ENCODE peak calls at places on chromosomes 3 and 15, in five cellular contexts. I, T, W, L and P are unnamed samples. For H3K9me3, the result is how much of the 10 kb centered on the place peaks cover.

GRCh38 chr15:81296673-81297072 is 27.3 kb downstream of the STARD5 start:
- DNase-seq in I (peak), T (no peak), W (peak), L (peak), P (no peak)

GRCh38 chr3:16741103-16741758 is 136.0 kb upstream of the DAZL start:
- DNase-seq in I (no peak), T (no peak), W (no peak), L (no peak), P (no peak)

GRCh38 chr3:151285940-151286339 is 7.6 kb upstream of the P2RY14 start:
- DNase-seq in I (no peak), T (no peak), W (no peak), L (no peak), P (no peak)

GRCh38 chr3:114496021-114496434 is 202.2 kb downstream of the TIGIT start:
- DNase-seq in I (no peak), T (no peak), W (no peak), L (no peak), P (no peak)

GRCh38 chr3:197085137-197085536 is 55.5 kb upstream of the MELTF start:
- DNase-seq in I (no peak), T (no peak), W (no peak), L (no peak), P (no peak)

GRCh38 chr3:119019767-119020518 is 14.7 kb downstream of the IGSF11 start:
- DNase-seq in I (no peak), T (no peak), W (no peak), L (no peak), P (no peak)

GRCh38 chr3:127263586-127264231 is 24.1 kb downstream of the PRR20G start:
- DNase-seq in I (no peak), T (no peak), W (no peak), L (no peak), P (no peak)

GRCh38 chr3:71989165-71989564 is 204.2 kb upstream of the PROK2 start:
- DNase-seq in I (no peak), T (peak), W (no peak), L (no peak), P (no peak)

GRCh38 chr15:48941913-48942312 is 21.8 kb downstream of the SHC4 start:
- DNase-seq in I (no peak), T (no peak), W (no peak), L (no peak), P (no peak)

GRCh38 chr3:102741105-102741504 is 306.3 kb downstream of the ZPLD1 start:
- DNase-seq in I (no peak), T (no peak), W (no peak), L (no peak), P (no peak)

GRCh38 chr3:84077479-84077878 is 881.3 kb upstream of the CADM2 start:
- DNase-seq in I (no peak), T (no peak), W (no peak), L (no peak), P (no peak)

GRCh38 chr3:14413381-14414071 is 11.1 kb downstream of the SLC6A6 start:
- DNase-seq in I (no peak), T (no peak), W (no peak), L (no peak), P (no peak)

GRCh38 chr15:39888243-39888642 is 31.8 kb downstream of the GPR176 start:
- DNase-seq in I (no peak), T (no peak), W (no peak), L (no peak), P (no peak)

GRCh38 chr3:189597918-189598317 is 33.3 kb upstream of the TP63 start:
- DNase-seq in I (no peak), T (no peak), W (no peak), L (no peak), P (no peak)

GRCh38 chr15:68617001-68617400 is 38.2 kb downstream of the CORO2B start:
- DNase-seq in I (no peak), T (no peak), W (no peak), L (no peak), P (no peak)

GRCh38 chr3:99918720-99919119 is 101.1 kb downstream of the CMSS1 start:
- DNase-seq in I (no peak), T (no peak), W (no peak), L (no peak), P (no peak)

GRCh38 chr15:60523056-60523455 is 44.1 kb upstream of the ICE2 start:
- DNase-seq in I (no peak), T (no peak), W (no peak), L (no peak), P (no peak)

GRCh38 chr3:100366424-100366823 is 31.9 kb downstream of the NIT2 start:
- DNase-seq in I (no peak), T (no peak), W (no peak), L (no peak), P (no peak)

GRCh38 chr3:133991209-133991608 is 38.5 kb downstream of the SLCO2A1 start:
- DNase-seq in I (no peak), T (no peak), W (no peak), L (no peak), P (no peak)

GRCh38 chr15:89660556-89660955 is 5.3 kb upstream of the KIF7 start:
- DNase-seq in I (no peak), T (no peak), W (no peak), L (no peak), P (no peak)

GRCh38 chr3:48504051-48504946 is at the start of gene SHISA5:
- DNase-seq in I (no peak), T (no peak), W (peak), L (peak), P (peak)

GRCh38 chr3:141292346-141293058 is 60.9 kb downstream of the PXYLP1 start:
- DNase-seq in I (no peak), T (no peak), W (no peak), L (no peak), P (no peak)

GRCh38 chr3:61593630-61594029 is 32.3 kb downstream of the PTPRG start:
- DNase-seq in I (no peak), T (no peak), W (no peak), L (no peak), P (no peak)

GRCh38 chr15:98997312-98997711 is 10.3 kb downstream of the PGPEP1L start:
- DNase-seq in I (no peak), T (no peak), W (no peak), L (no peak), P (no peak)

GRCh38 chr3:126394977-126395321 is 240 bp downstream of the CFAP100 start:
- DNase-seq in I (no peak), T (no peak), W (no peak), L (no peak), P (no peak)

GRCh38 chr3:140022061-140022781 is 87.2 kb downstream of the CLSTN2 start:
- DNase-seq in I (no peak), T (no peak), W (no peak), L (peak), P (no peak)

GRCh38 chr3:127196002-127196401 is 3.1 kb downstream of the PRR23E start:
- DNase-seq in I (no peak), T (no peak), W (no peak), L (no peak), P (no peak)

GRCh38 chr3:188683032-188683491 is 488.7 kb upstream of the TPRG1 start:
- DNase-seq in I (no peak), T (no peak), W (no peak), L (peak), P (no peak)

GRCh38 chr3:35707904-35708303 is 68.6 kb downstream of the ARPP21 start:
- DNase-seq in I (no peak), T (no peak), W (no peak), L (no peak), P (no peak)

GRCh38 chr3:104596551-104596950 is 770.2 kb upstream of the ALCAM start:
- DNase-seq in I (peak), T (peak), W (no peak), L (no peak), P (no peak)

GRCh38 chr3:18734309-18734708 is 309.2 kb upstream of the SATB1 start:
- DNase-seq in I (no peak), T (no peak), W (no peak), L (no peak), P (no peak)

GRCh38 chr3:193992062-193992461 is 143.9 kb upstream of the HES1 start:
- DNase-seq in I (no peak), T (no peak), W (no peak), L (no peak), P (no peak)

GRCh38 chr15:51077565-51078153 is 17.0 kb downstream of the TNFAIP8L3 start:
- DNase-seq in I (peak), T (no peak), W (peak), L (peak), P (peak)

DNA sequence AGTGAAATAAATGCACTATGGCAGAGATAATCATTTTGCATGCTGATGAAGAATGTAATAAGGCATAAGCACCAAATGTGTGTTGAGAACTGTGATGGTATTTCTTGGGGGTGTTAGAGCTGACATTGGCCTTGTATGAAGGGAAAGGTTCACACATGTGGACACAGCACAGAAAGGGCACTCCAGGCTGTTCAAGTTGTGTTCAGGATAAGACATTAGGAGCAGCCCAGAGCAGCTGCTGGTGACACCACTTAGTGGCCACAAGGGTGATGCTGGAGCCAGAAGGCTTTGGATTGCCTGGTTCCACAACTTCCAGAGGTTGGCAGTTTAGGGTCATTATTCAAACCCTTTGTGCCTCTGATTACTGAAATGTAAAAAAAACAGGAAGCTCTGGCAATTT is 155.4 kb downstream of the GOLGA6L6 start:
- DNase-seq in I (no peak), T (no peak), W (no peak), L (no peak), P (no peak)
- H3K9me3 ChIP-seq in I (under half), T (under half), W (under half), L (under half), P (under half)

DNA sequence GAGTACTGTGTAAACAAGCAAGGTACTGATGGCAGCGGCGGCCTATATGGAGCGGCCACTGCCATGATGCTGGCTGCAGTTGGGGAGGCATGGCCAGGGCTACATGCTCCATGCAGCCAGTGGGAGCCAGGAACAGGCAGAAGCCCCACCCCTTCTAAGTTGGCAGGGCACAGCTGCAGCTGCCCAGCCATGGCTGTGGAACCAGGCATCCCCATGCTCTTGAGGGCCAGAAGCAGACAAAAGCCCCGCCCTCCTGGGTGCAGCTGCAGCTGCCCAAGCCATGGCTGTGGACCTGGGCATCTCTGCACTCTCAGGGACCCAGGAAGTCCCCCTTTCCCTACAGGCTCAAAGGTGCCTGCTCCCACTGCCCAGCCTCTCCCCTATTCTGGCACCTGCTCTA is 150.9 kb downstream of the FMN1 start:
- DNase-seq in I (no peak), T (no peak), W (no peak), L (no peak), P (no peak)
- H3K9me3 ChIP-seq in I (under half), T (under half), W (under half), L (under half), P (under half)

DNA sequence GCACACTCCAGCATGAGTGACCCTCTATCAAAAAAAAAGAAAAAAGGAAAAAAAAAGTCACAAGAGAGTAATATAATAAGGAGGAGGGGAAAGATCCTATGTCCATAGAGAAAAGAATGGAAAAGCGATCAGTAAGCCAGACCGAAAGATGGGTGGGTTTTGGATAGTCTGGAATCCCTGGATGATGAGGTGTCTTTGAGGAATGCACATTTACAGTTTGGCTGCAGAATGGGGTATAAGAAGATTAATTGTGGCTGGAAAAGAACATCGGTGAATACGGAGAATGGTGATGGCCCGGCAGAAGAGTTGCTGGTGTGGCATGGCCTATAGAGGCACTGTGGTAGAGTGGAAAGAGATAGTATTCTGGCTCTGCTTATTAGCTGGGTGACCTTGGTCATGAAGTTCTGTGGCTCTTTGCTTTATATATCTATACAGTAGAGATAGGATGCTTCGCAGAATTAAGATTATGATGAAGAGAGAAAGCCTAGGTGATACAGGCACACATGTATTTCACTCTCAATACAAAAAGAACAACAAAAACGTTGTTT is 187.9 kb downstream of the AKAP13 start:
- DNase-seq in I (no peak), T (no peak), W (no peak), L (no peak), P (no peak)
- H3K9me3 ChIP-seq in I (under half), T (under half), W (under half), L (under half), P (under half)

GRCh38 chr15:45030743-45031142 is 7.7 kb downstream of the SORD start:
- DNase-seq in I (no peak), T (no peak), W (no peak), L (no peak), P (no peak)
- H3K9me3 ChIP-seq in I (under half), T (under half), W (under half), L (under half), P (under half)

GRCh38 chr3:37605754-37606153 is 255.9 kb upstream of the CTDSPL start:
- DNase-seq in I (no peak), T (no peak), W (no peak), L (no peak), P (no peak)
- H3K9me3 ChIP-seq in I (under half), T (under half), W (under half), L (under half), P (under half)

GRCh38 chr3:38438421-38438820 is 15.3 kb upstream of the ACVR2B start:
- DNase-seq in I (no peak), T (no peak), W (peak), L (no peak), P (no peak)
- H3K9me3 ChIP-seq in I (under half), T (under half), W (under half), L (under half), P (under half)

GRCh38 chr15:93271871-93272270 is 182.9 kb upstream of the RGMA start:
- DNase-seq in I (no peak), T (no peak), W (no peak), L (no peak), P (no peak)
- H3K9me3 ChIP-seq in I (under half), T (under half), W (under half), L (under half), P (under half)

DNA sequence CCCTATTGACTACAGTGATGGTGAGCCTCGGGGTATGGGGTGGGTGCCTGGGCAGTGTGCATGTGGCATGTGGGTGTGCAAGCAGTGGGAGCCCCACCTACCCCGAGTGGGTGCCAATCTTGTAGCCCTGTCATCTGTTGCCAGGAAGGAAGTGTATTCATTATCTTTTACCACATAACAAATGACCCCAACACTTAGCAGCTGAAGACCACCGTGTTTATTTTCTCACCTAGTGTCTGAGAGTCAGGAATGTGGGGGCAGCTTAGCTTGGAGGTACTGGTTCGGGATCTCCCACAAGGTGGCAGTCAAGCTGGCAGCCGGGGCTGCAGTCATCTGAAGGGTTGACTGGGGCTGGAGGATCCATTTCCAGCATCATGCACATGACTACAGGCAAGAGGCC is 21.7 kb downstream of the XYLB start:
- DNase-seq in I (no peak), T (no peak), W (no peak), L (no peak), P (no peak)
- H3K9me3 ChIP-seq in I (under half), T (under half), W (under half), L (under half), P (under half)

DNA sequence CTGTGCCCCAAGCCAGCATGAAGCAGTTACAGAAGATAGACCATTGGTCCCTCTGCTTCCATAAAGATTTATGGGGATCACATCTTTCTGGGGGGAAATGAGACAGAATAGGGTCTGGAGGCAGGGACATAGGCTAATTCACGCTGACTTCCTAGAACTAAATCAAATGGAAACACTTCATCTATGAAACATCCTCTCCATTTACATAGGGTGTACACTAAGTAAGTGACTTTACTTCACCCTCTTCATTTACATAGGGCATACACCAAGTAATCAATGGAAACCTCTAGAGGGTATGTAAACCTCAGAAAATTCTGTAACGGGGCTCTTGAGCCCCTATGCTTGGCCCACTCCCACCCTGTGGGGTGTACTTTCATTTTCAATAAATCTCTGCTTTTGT is 10.1 kb downstream of the LINS1 start:
- DNase-seq in I (no peak), T (no peak), W (no peak), L (no peak), P (no peak)
- H3K9me3 ChIP-seq in I (under half), T (under half), W (under half), L (under half), P (under half)